ENCODE peak calls at places on chromosomes 11 and 22, in ten cellular contexts. Y is Peyer's patch, Q is suprapubic skin, B is GM13977, J is pancreas, H is endothelial cell, C is brain microvascular endothelial cell, K is lung, F is heart left ventricle, I is body of pancreas. T is an unnamed sample.

GRCh38 chr11:95599959-95600586 is 189.5 kb downstream of the FAM76B start:
- DNase-seq in I (no peak), C (no peak), Q (no peak), H (no peak), B (no peak), Y (no peak), F (no peak), J (no peak), K (no peak), T (no peak)

GRCh38 chr11:10692716-10693115 is 839 bp downstream of the IRAG1 start:
- DNase-seq in Y (no peak), K (no peak), F (no peak), Q (no peak), J (no peak), C (no peak), I (no peak), B (no peak), H (no peak), T (no peak)

GRCh38 chr11:10770626-10771254 is 19.7 kb downstream of the CTR9 start:
- DNase-seq in H (peak), J (peak), C (peak), I (peak), B (no peak), F (peak), Q (no peak), Y (peak), K (no peak), T (peak)

GRCh38 chr22:17972385-17973181 is 51.8 kb downstream of the MICAL3 start:
- DNase-seq in C (peak), B (no peak), J (no peak), I (no peak), F (no peak), H (no peak), Q (no peak), K (no peak), Y (no peak), T (no peak)

GRCh38 chr11:88535916-88536547 is 198.5 kb upstream of the CTSC start:
- DNase-seq in I (no peak), K (no peak), J (no peak), Q (no peak), Y (no peak), H (no peak), B (peak), F (no peak), C (no peak), T (no peak)

GRCh38 chr22:32473388-32473952 is 1.1 kb upstream of the FBXO7 start:
- DNase-seq in H (peak), Q (peak), C (peak), B (peak), Y (peak), K (no peak), F (peak), J (no peak), I (no peak), T (peak)

GRCh38 chr11:1703146-1703545 is 6.2 kb downstream of the KRTAP5-6 start:
- DNase-seq in H (no peak), C (no peak), F (no peak), I (no peak), J (no peak), Q (no peak), Y (peak), K (no peak), B (no peak), T (no peak)

GRCh38 chr22:24159650-24160049 is 21.6 kb upstream of the SUSD2 start:
- DNase-seq in Q (no peak), H (no peak), Y (no peak), K (no peak), I (no peak), F (no peak), C (no peak), B (no peak), J (no peak), T (no peak)

GRCh38 chr22:27905638-27906037 is 13.4 kb downstream of the PITPNB start:
- DNase-seq in I (no peak), K (no peak), B (no peak), Q (no peak), H (no peak), J (no peak), C (no peak), Y (no peak), F (no peak), T (no peak)

GRCh38 chr11:131568318-131568717 is 197.9 kb downstream of the NTM start:
- DNase-seq in F (no peak), Q (no peak), H (no peak), B (no peak), Y (no peak), C (no peak), J (no peak), I (no peak), K (no peak), T (no peak)

GRCh38 chr11:111417766-111418435 is 38.8 kb upstream of the POU2AF1 start:
- DNase-seq in I (peak), Q (no peak), H (no peak), Y (peak), F (peak), K (no peak), B (no peak), J (peak), C (peak), T (no peak)

GRCh38 chr22:40753114-40753513 is 66.0 kb downstream of the SLC25A17 start:
- DNase-seq in Y (no peak), B (no peak), H (no peak), I (no peak), K (no peak), Q (no peak), J (no peak), F (no peak), C (no peak), T (no peak)

GRCh38 chr22:40757071-40757470 is 62.1 kb downstream of the SLC25A17 start:
- DNase-seq in B (no peak), I (no peak), C (peak), H (no peak), Q (no peak), K (no peak), J (no peak), F (no peak), Y (no peak), T (no peak)

GRCh38 chr22:40759294-40759840 is 59.8 kb downstream of the SLC25A17 start:
- DNase-seq in K (no peak), F (no peak), Q (no peak), H (no peak), B (no peak), C (no peak), J (no peak), Y (no peak), I (no peak), T (no peak)

DNA sequence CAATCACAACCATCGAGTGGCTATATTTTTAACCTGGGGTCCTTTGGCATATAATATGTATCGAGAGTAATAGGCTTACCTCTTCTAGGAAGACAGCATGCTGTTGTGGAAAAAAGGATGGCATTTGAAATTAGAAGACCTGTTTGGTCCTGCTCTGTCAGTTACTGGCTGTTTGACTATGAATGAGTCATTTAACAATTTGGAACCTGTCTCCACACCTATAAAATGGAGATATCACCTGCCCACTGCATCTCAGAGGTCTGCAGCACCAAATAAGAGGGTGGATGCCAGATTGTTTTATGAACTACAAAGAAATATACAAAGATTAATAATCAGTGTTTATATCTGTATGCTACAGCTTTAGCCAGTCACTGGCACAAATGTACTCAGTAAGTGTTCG is 60.8 kb downstream of the SLC25A17 start:
- DNase-seq in I (no peak), F (no peak), K (no peak), B (no peak), J (no peak), Y (no peak), H (no peak), Q (no peak), C (no peak), T (no peak)
- TF ChIP-seq CTCF in I (no peak), F (no peak), K (no peak), B (no peak), J (no peak), Y (no peak), H (no peak), Q (no peak), C (no peak), T (no peak)

GRCh38 chr11:17734418-17734911 is at the start of gene KCNC1:
- DNase-seq in Q (peak), F (no peak), J (no peak), K (no peak), B (peak), Y (peak), C (no peak), I (peak), H (peak), T (peak)
- TF ChIP-seq CTCF in Q (no peak), F (no peak), J (no peak), K (no peak), B (no peak), Y (no peak), C (no peak), I (no peak), H (no peak), T (no peak)

GRCh38 chr22:30245985-30246901 is at the start of gene LIF:
- DNase-seq in F (no peak), B (peak), Q (no peak), I (no peak), C (peak), K (no peak), Y (peak), H (no peak), J (no peak), T (no peak)
- TF ChIP-seq CTCF in F (no peak), B (peak), Q (no peak), I (no peak), C (no peak), K (no peak), Y (peak), H (no peak), J (no peak), T (no peak)

DNA sequence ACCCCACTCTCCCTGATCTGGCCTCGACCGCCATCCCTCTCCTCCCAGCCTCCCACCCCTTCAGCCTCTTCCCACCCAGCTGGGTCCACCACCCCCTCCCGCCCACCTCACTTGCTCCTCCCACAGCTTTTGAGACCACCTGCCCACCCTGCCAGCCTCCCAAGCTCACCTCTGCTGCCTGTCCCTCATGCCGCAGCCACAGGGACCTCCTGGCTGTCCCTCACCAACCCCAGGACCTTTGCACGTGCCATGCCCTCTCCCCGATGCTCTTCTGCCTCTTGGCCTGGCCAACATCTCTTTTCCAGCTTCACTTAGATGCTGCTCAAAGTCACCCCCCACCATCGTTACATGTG is 6.5 kb downstream of the PNPLA5 start:
- DNase-seq in H (no peak), J (no peak), F (no peak), K (no peak), C (no peak), Y (no peak), I (no peak), Q (no peak), B (no peak), T (no peak)
- TF ChIP-seq CTCF in H (peak), J (no peak), F (no peak), K (no peak), C (no peak), Y (no peak), I (no peak), Q (no peak), B (no peak), T (no peak)